ENCODE peak calls at places on chromosomes 6 and 20, in six cellular contexts. N is H9, S is PC-3, O is SK-N-SH, D is keratinocyte, B is colonic mucosa. Q is an unnamed sample.

GRCh38 chr6:166052837-166053236 is 114.8 kb downstream of the TBXT start:
- DNase-seq in N (no peak), S (no peak), O (no peak), D (no peak), B (no peak), Q (no peak)

GRCh38 chr20:16560661-16561060 is 12.6 kb downstream of the KIF16B start:
- DNase-seq in N (no peak), S (peak), O (no peak), D (no peak), B (no peak), Q (no peak)

GRCh38 chr20:23116301-23117089 is 30.4 kb upstream of the CD93 start:
- DNase-seq in N (no peak), S (peak), O (no peak), D (peak), B (no peak), Q (no peak)

GRCh38 chr6:137882225-137882961 is 15.3 kb downstream of the TNFAIP3 start:
- DNase-seq in N (no peak), S (no peak), O (no peak), D (no peak), B (no peak), Q (no peak)

GRCh38 chr6:36848658-36849441 is 9.6 kb upstream of the CPNE5 start:
- DNase-seq in N (peak), S (no peak), O (peak), D (no peak), B (peak), Q (no peak)

GRCh38 chr6:150320450-150320849 is 48.4 kb upstream of the IYD start:
- DNase-seq in N (no peak), S (no peak), O (no peak), D (no peak), B (no peak), Q (no peak)

GRCh38 chr20:42714298-42715141 is 475.2 kb downstream of the PTPRT start:
- DNase-seq in N (no peak), S (no peak), O (peak), D (no peak), B (no peak), Q (no peak)

GRCh38 chr6:30682181-30683117 is 4.0 kb downstream of the PPP1R18 start:
- DNase-seq in N (peak), S (peak), O (peak), D (no peak), B (peak), Q (peak)

GRCh38 chr6:80338201-80338836 is 231.8 kb downstream of the BCKDHB start:
- DNase-seq in N (peak), S (peak), O (peak), D (no peak), B (peak), Q (no peak)

GRCh38 chr6:143167224-143167623 is 106.5 kb downstream of the AIG1 start:
- DNase-seq in N (no peak), S (no peak), O (no peak), D (no peak), B (no peak), Q (no peak)

GRCh38 chr6:9455794-9456193 is 959.1 kb downstream of the TFAP2A start:
- DNase-seq in N (no peak), S (no peak), O (no peak), D (no peak), B (no peak), Q (no peak)

GRCh38 chr6:36099872-36100483 is 30.3 kb upstream of the MAPK13 start:
- DNase-seq in N (no peak), S (no peak), O (no peak), D (no peak), B (no peak), Q (no peak)

GRCh38 chr20:17593902-17594301 is 24.0 kb downstream of the DSTN start:
- DNase-seq in N (no peak), S (no peak), O (no peak), D (no peak), B (no peak), Q (no peak)

DNA sequence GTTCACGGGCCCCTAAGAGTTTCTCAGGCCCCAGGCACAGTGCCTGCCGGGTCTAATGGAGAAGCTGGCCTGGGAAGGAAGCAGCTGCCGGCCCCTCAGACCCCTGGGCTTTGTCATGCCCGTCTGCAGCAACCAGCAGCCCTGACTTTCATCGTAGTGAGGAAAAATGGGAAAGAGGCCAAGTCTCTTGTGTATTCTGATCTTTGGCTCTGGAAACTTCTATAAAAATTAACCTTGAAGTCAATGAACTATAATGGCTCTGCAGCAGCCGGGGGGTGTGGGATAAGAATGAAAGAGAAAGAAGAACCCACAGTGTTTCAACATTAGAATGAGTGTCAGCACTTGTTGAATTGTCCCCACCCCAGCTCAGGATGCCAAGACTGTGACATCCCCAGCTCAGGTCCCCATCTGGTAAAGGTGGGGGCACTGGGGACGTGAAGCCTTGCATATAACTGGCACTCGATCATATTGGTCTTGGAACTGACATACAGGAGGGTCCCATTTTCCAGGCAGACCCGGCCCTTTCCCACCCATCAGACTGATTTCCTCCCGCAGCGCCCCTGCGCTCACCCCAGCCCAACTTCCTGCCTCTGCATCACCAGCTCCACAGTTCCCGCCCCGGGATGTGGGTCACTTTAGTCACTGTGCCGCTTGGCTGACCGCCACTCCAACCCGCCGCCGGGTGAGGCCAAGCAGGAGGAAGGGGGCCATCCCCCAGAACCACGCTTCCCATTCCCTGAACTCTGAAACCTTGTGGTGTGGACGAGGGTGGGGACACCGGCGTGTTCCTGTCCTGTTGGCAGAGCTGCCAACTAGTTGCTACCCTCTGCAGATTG is 12.7 kb downstream of the TGM2 start:
- DNase-seq in N (no peak), S (peak), O (peak), D (no peak), B (peak), Q (peak)
- H3K9ac ChIP-seq in N (no peak), S (peak), O (peak), D (no peak), B (peak), Q (no peak)

DNA sequence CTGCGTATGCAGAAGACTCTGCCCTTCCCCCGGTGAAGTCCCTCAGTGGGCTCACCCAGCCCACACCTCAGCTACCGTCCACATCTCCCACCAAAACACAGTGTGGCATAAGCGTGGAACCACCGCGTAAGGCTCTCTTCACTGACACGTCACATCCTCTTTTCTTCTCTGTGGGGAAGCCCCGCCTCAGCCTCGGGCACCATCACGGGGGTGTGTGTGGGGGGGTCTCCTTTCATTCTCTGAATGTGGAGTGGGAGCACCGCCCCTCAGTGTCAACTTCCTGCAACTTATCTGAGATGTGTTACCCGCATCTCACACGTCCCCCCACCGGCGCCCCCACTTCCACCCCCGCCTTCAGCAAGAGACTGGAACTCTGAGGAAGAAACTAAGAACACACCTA is 388.4 kb upstream of the JARID2 start:
- DNase-seq in N (no peak), S (no peak), O (no peak), D (no peak), B (no peak), Q (peak)
- H3K9ac ChIP-seq in N (no peak), S (no peak), O (no peak), D (no peak), B (no peak), Q (no peak)

DNA sequence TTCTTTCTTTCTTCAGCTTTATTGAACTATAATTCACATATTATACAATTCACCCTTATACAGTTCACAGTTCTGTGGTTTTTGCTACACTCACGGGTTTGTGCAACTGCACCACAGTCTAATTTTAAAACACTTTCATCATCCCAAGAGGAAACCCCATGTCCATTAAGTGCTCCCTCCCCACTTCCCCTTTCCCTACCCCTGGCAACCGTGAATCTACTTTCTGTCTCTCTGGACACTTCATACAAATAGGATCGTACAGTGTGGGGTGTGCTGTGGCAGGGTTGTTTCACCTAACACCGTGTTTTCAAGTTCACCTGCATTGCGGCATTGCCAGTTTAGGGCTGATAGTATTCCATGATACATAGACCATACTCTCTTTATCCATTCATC is 118.8 kb downstream of the PHACTR3 start:
- DNase-seq in N (no peak), S (no peak), O (no peak), D (no peak), B (peak), Q (no peak)
- H3K9ac ChIP-seq in N (no peak), S (no peak), O (no peak), D (no peak), B (no peak), Q (no peak)

DNA sequence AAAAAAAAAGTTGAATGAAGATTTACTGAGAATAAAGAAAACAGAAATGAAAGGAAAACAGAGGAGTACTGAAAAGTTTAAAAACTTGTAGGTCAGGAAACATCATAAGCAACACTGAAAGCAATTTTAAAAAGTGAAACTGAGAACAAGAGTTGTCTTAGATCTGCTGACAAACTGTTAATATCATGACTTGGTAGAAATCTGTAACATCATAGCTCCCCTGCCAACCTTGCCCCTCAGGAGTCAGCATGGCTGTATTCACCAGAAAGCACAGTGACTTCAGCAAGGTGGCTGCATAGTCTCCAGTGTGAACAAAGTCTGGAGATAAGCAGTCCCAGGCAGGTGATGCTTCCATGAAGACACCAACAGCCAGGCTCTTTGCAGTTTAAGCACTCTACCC is 5.3 kb downstream of the NAA20 start:
- DNase-seq in N (no peak), S (no peak), O (no peak), D (no peak), B (no peak), Q (no peak)
- H3K9ac ChIP-seq in N (no peak), S (no peak), O (no peak), D (no peak), B (no peak), Q (no peak)

GRCh38 chr6:16545382-16545781 is 215.9 kb downstream of the ATXN1 start:
- DNase-seq in N (no peak), S (no peak), O (no peak), D (no peak), B (no peak), Q (no peak)

GRCh38 chr6:16546851-16547250 is 214.4 kb downstream of the ATXN1 start:
- DNase-seq in N (no peak), S (no peak), O (no peak), D (no peak), B (no peak), Q (no peak)

GRCh38 chr6:16543491-16543890 is 217.8 kb downstream of the ATXN1 start:
- DNase-seq in N (no peak), S (no peak), O (no peak), D (no peak), B (no peak), Q (no peak)

GRCh38 chr6:16544006-16544405 is 217.3 kb downstream of the ATXN1 start:
- DNase-seq in N (no peak), S (no peak), O (no peak), D (no peak), B (no peak), Q (peak)

GRCh38 chr6:16544521-16544920 is 216.7 kb downstream of the ATXN1 start:
- DNase-seq in N (no peak), S (no peak), O (no peak), D (no peak), B (no peak), Q (no peak)
- H3K9ac ChIP-seq in N (no peak), S (no peak), O (no peak), D (no peak), B (no peak), Q (no peak)